ENCODE peak calls at places on chromosomes 3 and 15, in eight cellular contexts. F is stimulated activated naive CD4-positive, alpha-beta T cell; B is stimulated activated CD8-positive, alpha-beta memory T cell treated with anti-CD3 and anti-CD28 coated beads, Interleukin-2, amount 100 ng/mL, for 48 hours; C is A673; V is activated CD8-positive, alpha-beta T cell treated with anti-CD3 and anti-CD28 coated beads, Interleukin-2, amount 10 ng/mL, durations not matched to agents 7 days and 5 days; H is amygdala; Z is activated CD8-positive, alpha-beta memory T cell treated with anti-CD3 and anti-CD28 coated beads for 24 hours; W is hepatic stellate cell. R is an unnamed sample.

GRCh38 chr3:123420416-123420968 is 28.4 kb downstream of the ADCY5 start:
- DNase-seq in C (no peak), H (no peak), F (no peak), B (no peak), W (no peak), Z (no peak), V (no peak), R (no peak)

GRCh38 chr15:57213783-57214366 is 162.4 kb upstream of the CGNL1 start:
- DNase-seq in H (no peak), W (no peak), F (peak; percentile 10), Z (no peak), B (no peak), C (peak; percentile 85), V (no peak), R (no peak)

GRCh38 chr15:32718822-32719716 is 1.3 kb downstream of the GREM1 start:
- DNase-seq in F (no peak), W (no peak), B (no peak), V (peak; percentile 37), Z (peak; percentile 56), C (no peak), H (no peak), R (no peak)

GRCh38 chr3:57184516-57184915 is 15.3 kb downstream of the HESX1 start:
- DNase-seq in V (no peak), F (no peak), B (no peak), H (no peak), Z (no peak), C (peak; percentile 28), W (no peak), R (no peak)

GRCh38 chr3:161266731-161267150 is 45.6 kb downstream of the NMD3 start:
- DNase-seq in H (no peak), C (peak; percentile 58), V (no peak), B (no peak), Z (no peak), F (no peak), W (peak; percentile 12), R (no peak)

GRCh38 chr3:31654998-31655397 is 122.3 kb downstream of the STT3B start:
- DNase-seq in F (no peak), Z (no peak), V (no peak), B (no peak), W (no peak), H (no peak), C (no peak), R (no peak)

GRCh38 chr15:43794269-43795037 is 2.3 kb downstream of the SERF2 start:
- DNase-seq in H (no peak), Z (no peak), C (no peak), V (no peak), F (no peak), B (no peak), W (no peak), R (no peak)

GRCh38 chr3:25007974-25008658 is 419.9 kb upstream of the RARB start:
- DNase-seq in F (no peak), V (no peak), Z (no peak), C (no peak), B (no peak), H (no peak), W (no peak), R (no peak)

GRCh38 chr15:35111861-35112260 is 26.8 kb upstream of the NANOGP8 start:
- DNase-seq in V (no peak), W (no peak), Z (no peak), C (no peak), F (no peak), B (no peak), H (no peak), R (no peak)

GRCh38 chr3:10845839-10846656 is 30.0 kb downstream of the SLC6A11 start:
- DNase-seq in F (no peak), C (no peak), B (no peak), Z (no peak), W (no peak), H (no peak), V (no peak), R (no peak)

GRCh38 chr15:36029606-36030005 is 483.6 kb upstream of the DPH6 start:
- DNase-seq in H (no peak), B (no peak), C (no peak), V (no peak), F (no peak), W (peak; percentile 13), Z (no peak), R (no peak)

GRCh38 chr15:96132126-96132525 is 198.4 kb upstream of the NR2F2 start:
- DNase-seq in W (no peak), C (no peak), F (no peak), V (no peak), H (no peak), B (no peak), Z (no peak), R (no peak)